ENCODE peak calls at places on chromosomes 16 and 17, in ten cellular contexts. One of them, this sample, is unnamed.

GRCh38 chr17:69501591-69502468 is 87.3 kb downstream of the MAP2K6 start:
- DNase-seq in tibial nerve: peak
- DNase-seq in colonic mucosa: peak
- DNase-seq in foreskin fibroblast: peak
- DNase-seq in AG04450: peak
- DNase-seq in PC-9: no peak
- DNase-seq in cardiac fibroblast: peak
- DNase-seq in fibroblast of lung: peak
- DNase-seq in stomach: peak
- DNase-seq in GM10248: peak
- DNase-seq in this sample: no peak

GRCh38 chr17:75087558-75088453 is at the start of gene SLC16A5:
- DNase-seq in tibial nerve: peak
- DNase-seq in colonic mucosa: peak
- DNase-seq in foreskin fibroblast: peak
- DNase-seq in AG04450: no peak
- DNase-seq in PC-9: peak
- DNase-seq in cardiac fibroblast: peak
- DNase-seq in fibroblast of lung: peak
- DNase-seq in stomach: peak
- DNase-seq in GM10248: peak
- DNase-seq in this sample: peak

GRCh38 chr16:30980434-30980833 is 4.6 kb upstream of the HSD3B7 start:
- DNase-seq in tibial nerve: no peak
- DNase-seq in colonic mucosa: no peak
- DNase-seq in foreskin fibroblast: no peak
- DNase-seq in AG04450: no peak
- DNase-seq in PC-9: no peak
- DNase-seq in cardiac fibroblast: no peak
- DNase-seq in fibroblast of lung: no peak
- DNase-seq in stomach: no peak
- DNase-seq in GM10248: no peak
- DNase-seq in this sample: no peak

GRCh38 chr17:79133986-79134385 is 59.4 kb downstream of the ENGASE start:
- DNase-seq in tibial nerve: no peak
- DNase-seq in colonic mucosa: no peak
- DNase-seq in foreskin fibroblast: no peak
- DNase-seq in AG04450: no peak
- DNase-seq in PC-9: no peak
- DNase-seq in cardiac fibroblast: no peak
- DNase-seq in fibroblast of lung: no peak
- DNase-seq in stomach: no peak
- DNase-seq in GM10248: no peak
- DNase-seq in this sample: no peak

GRCh38 chr17:74916851-74917199 is 6.2 kb downstream of the USH1G start:
- DNase-seq in tibial nerve: no peak
- DNase-seq in colonic mucosa: no peak
- DNase-seq in foreskin fibroblast: no peak
- DNase-seq in AG04450: no peak
- DNase-seq in PC-9: no peak
- DNase-seq in cardiac fibroblast: no peak
- DNase-seq in fibroblast of lung: no peak
- DNase-seq in stomach: no peak
- DNase-seq in GM10248: no peak
- DNase-seq in this sample: no peak

GRCh38 chr16:74635303-74635702 is 28.4 kb upstream of the GLG1 start:
- DNase-seq in tibial nerve: no peak
- DNase-seq in colonic mucosa: no peak
- DNase-seq in foreskin fibroblast: no peak
- DNase-seq in AG04450: no peak
- DNase-seq in PC-9: no peak
- DNase-seq in cardiac fibroblast: no peak
- DNase-seq in fibroblast of lung: no peak
- DNase-seq in stomach: peak
- DNase-seq in GM10248: no peak
- DNase-seq in this sample: no peak

GRCh38 chr17:43338886-43339516 is 59.8 kb upstream of the ARL4D start:
- DNase-seq in tibial nerve: peak
- DNase-seq in colonic mucosa: peak
- DNase-seq in foreskin fibroblast: peak
- DNase-seq in AG04450: no peak
- DNase-seq in PC-9: peak
- DNase-seq in cardiac fibroblast: peak
- DNase-seq in fibroblast of lung: peak
- DNase-seq in stomach: peak
- DNase-seq in GM10248: no peak
- DNase-seq in this sample: peak

GRCh38 chr17:47850692-47851573 is at the start of gene SP6:
- DNase-seq in tibial nerve: no peak
- DNase-seq in colonic mucosa: peak
- DNase-seq in foreskin fibroblast: peak
- DNase-seq in AG04450: no peak
- DNase-seq in PC-9: peak
- DNase-seq in cardiac fibroblast: peak
- DNase-seq in fibroblast of lung: peak
- DNase-seq in stomach: peak
- DNase-seq in GM10248: peak
- DNase-seq in this sample: peak

GRCh38 chr17:57609878-57610270 is 135.2 kb downstream of the CCDC182 start:
- DNase-seq in tibial nerve: no peak
- DNase-seq in colonic mucosa: no peak
- DNase-seq in foreskin fibroblast: no peak
- DNase-seq in AG04450: no peak
- DNase-seq in PC-9: no peak
- DNase-seq in cardiac fibroblast: no peak
- DNase-seq in fibroblast of lung: no peak
- DNase-seq in stomach: no peak
- DNase-seq in GM10248: no peak
- DNase-seq in this sample: no peak

GRCh38 chr17:57607553-57608120 is 137.5 kb downstream of the CCDC182 start:
- DNase-seq in tibial nerve: no peak
- DNase-seq in colonic mucosa: no peak
- DNase-seq in foreskin fibroblast: peak
- DNase-seq in AG04450: no peak
- DNase-seq in PC-9: no peak
- DNase-seq in cardiac fibroblast: no peak
- DNase-seq in fibroblast of lung: no peak
- DNase-seq in stomach: no peak
- DNase-seq in GM10248: no peak
- DNase-seq in this sample: no peak

GRCh38 chr17:57606111-57606875 is 138.8 kb downstream of the CCDC182 start:
- DNase-seq in tibial nerve: no peak
- DNase-seq in colonic mucosa: no peak
- DNase-seq in foreskin fibroblast: no peak
- DNase-seq in AG04450: no peak
- DNase-seq in PC-9: no peak
- DNase-seq in cardiac fibroblast: no peak
- DNase-seq in fibroblast of lung: no peak
- DNase-seq in stomach: no peak
- DNase-seq in GM10248: no peak
- DNase-seq in this sample: no peak

GRCh38 chr17:57609125-57609877 is 135.8 kb downstream of the CCDC182 start:
- DNase-seq in tibial nerve: no peak
- DNase-seq in colonic mucosa: no peak
- DNase-seq in foreskin fibroblast: no peak
- DNase-seq in AG04450: no peak
- DNase-seq in PC-9: no peak
- DNase-seq in cardiac fibroblast: no peak
- DNase-seq in fibroblast of lung: no peak
- DNase-seq in stomach: no peak
- DNase-seq in GM10248: no peak
- DNase-seq in this sample: no peak

GRCh38 chr17:57608369-57609124 is 136.6 kb downstream of the CCDC182 start:
- DNase-seq in tibial nerve: no peak
- DNase-seq in colonic mucosa: no peak
- DNase-seq in foreskin fibroblast: no peak
- DNase-seq in AG04450: no peak
- DNase-seq in PC-9: no peak
- DNase-seq in cardiac fibroblast: no peak
- DNase-seq in fibroblast of lung: no peak
- DNase-seq in stomach: no peak
- DNase-seq in GM10248: no peak
- DNase-seq in this sample: no peak
- TF ChIP-seq CTCF in tibial nerve: no peak
- TF ChIP-seq CTCF in colonic mucosa: no peak
- TF ChIP-seq CTCF in foreskin fibroblast: no peak
- TF ChIP-seq CTCF in AG04450: no peak
- TF ChIP-seq CTCF in PC-9: no peak
- TF ChIP-seq CTCF in cardiac fibroblast: no peak
- TF ChIP-seq CTCF in fibroblast of lung: no peak
- TF ChIP-seq CTCF in stomach: no peak
- TF ChIP-seq CTCF in GM10248: no peak
- TF ChIP-seq CTCF in this sample: no peak

GRCh38 chr16:11875721-11876120 is 24.4 kb upstream of the RSL1D1 start:
- DNase-seq in tibial nerve: no peak
- DNase-seq in colonic mucosa: no peak
- DNase-seq in foreskin fibroblast: no peak
- DNase-seq in AG04450: no peak
- DNase-seq in PC-9: no peak
- DNase-seq in cardiac fibroblast: no peak
- DNase-seq in fibroblast of lung: no peak
- DNase-seq in stomach: no peak
- DNase-seq in GM10248: no peak
- DNase-seq in this sample: no peak

GRCh38 chr16:11869657-11870228 is 18.4 kb upstream of the RSL1D1 start:
- DNase-seq in tibial nerve: no peak
- DNase-seq in colonic mucosa: no peak
- DNase-seq in foreskin fibroblast: no peak
- DNase-seq in AG04450: no peak
- DNase-seq in PC-9: no peak
- DNase-seq in cardiac fibroblast: no peak
- DNase-seq in fibroblast of lung: no peak
- DNase-seq in stomach: no peak
- DNase-seq in GM10248: no peak
- DNase-seq in this sample: no peak

GRCh38 chr16:11868412-11868980 is 17.2 kb upstream of the RSL1D1 start:
- DNase-seq in tibial nerve: no peak
- DNase-seq in colonic mucosa: no peak
- DNase-seq in foreskin fibroblast: no peak
- DNase-seq in AG04450: no peak
- DNase-seq in PC-9: no peak
- DNase-seq in cardiac fibroblast: no peak
- DNase-seq in fibroblast of lung: no peak
- DNase-seq in stomach: no peak
- DNase-seq in GM10248: no peak
- DNase-seq in this sample: no peak

GRCh38 chr16:11876306-11876705 is 25.0 kb upstream of the RSL1D1 start:
- DNase-seq in tibial nerve: no peak
- DNase-seq in colonic mucosa: no peak
- DNase-seq in foreskin fibroblast: no peak
- DNase-seq in AG04450: no peak
- DNase-seq in PC-9: no peak
- DNase-seq in cardiac fibroblast: no peak
- DNase-seq in fibroblast of lung: no peak
- DNase-seq in stomach: no peak
- DNase-seq in GM10248: no peak
- DNase-seq in this sample: no peak

GRCh38 chr16:11871193-11871592 is 19.9 kb upstream of the RSL1D1 start:
- DNase-seq in tibial nerve: peak
- DNase-seq in colonic mucosa: no peak
- DNase-seq in foreskin fibroblast: peak
- DNase-seq in AG04450: no peak
- DNase-seq in PC-9: no peak
- DNase-seq in cardiac fibroblast: peak
- DNase-seq in fibroblast of lung: peak
- DNase-seq in stomach: no peak
- DNase-seq in GM10248: no peak
- DNase-seq in this sample: no peak
- TF ChIP-seq CTCF in tibial nerve: no peak
- TF ChIP-seq CTCF in colonic mucosa: no peak
- TF ChIP-seq CTCF in foreskin fibroblast: peak
- TF ChIP-seq CTCF in AG04450: peak
- TF ChIP-seq CTCF in PC-9: no peak
- TF ChIP-seq CTCF in cardiac fibroblast: peak
- TF ChIP-seq CTCF in fibroblast of lung: no peak
- TF ChIP-seq CTCF in stomach: no peak
- TF ChIP-seq CTCF in GM10248: peak
- TF ChIP-seq CTCF in this sample: no peak

GRCh38 chr16:70703041-70703834 is 17.4 kb upstream of the MTSS2 start:
- DNase-seq in tibial nerve: no peak
- DNase-seq in colonic mucosa: no peak
- DNase-seq in foreskin fibroblast: peak
- DNase-seq in AG04450: peak
- DNase-seq in PC-9: no peak
- DNase-seq in cardiac fibroblast: peak
- DNase-seq in fibroblast of lung: peak
- DNase-seq in stomach: no peak
- DNase-seq in GM10248: no peak
- DNase-seq in this sample: peak
- TF ChIP-seq CTCF in tibial nerve: peak
- TF ChIP-seq CTCF in colonic mucosa: no peak
- TF ChIP-seq CTCF in foreskin fibroblast: peak
- TF ChIP-seq CTCF in AG04450: peak
- TF ChIP-seq CTCF in PC-9: no peak
- TF ChIP-seq CTCF in cardiac fibroblast: peak
- TF ChIP-seq CTCF in fibroblast of lung: peak
- TF ChIP-seq CTCF in stomach: no peak
- TF ChIP-seq CTCF in GM10248: no peak
- TF ChIP-seq CTCF in this sample: peak

GRCh38 chr16:67015317-67015731 is 13.6 kb upstream of the CBFB start:
- DNase-seq in tibial nerve: no peak
- DNase-seq in colonic mucosa: no peak
- DNase-seq in foreskin fibroblast: no peak
- DNase-seq in AG04450: no peak
- DNase-seq in PC-9: peak
- DNase-seq in cardiac fibroblast: no peak
- DNase-seq in fibroblast of lung: no peak
- DNase-seq in stomach: no peak
- DNase-seq in GM10248: no peak
- DNase-seq in this sample: no peak

GRCh38 chr16:67014641-67015315 is 14.2 kb upstream of the CBFB start:
- DNase-seq in tibial nerve: no peak
- DNase-seq in colonic mucosa: no peak
- DNase-seq in foreskin fibroblast: no peak
- DNase-seq in AG04450: no peak
- DNase-seq in PC-9: no peak
- DNase-seq in cardiac fibroblast: no peak
- DNase-seq in fibroblast of lung: no peak
- DNase-seq in stomach: no peak
- DNase-seq in GM10248: no peak
- DNase-seq in this sample: no peak

GRCh38 chr16:67013238-67013822 is 15.6 kb upstream of the CBFB start:
- DNase-seq in tibial nerve: no peak
- DNase-seq in colonic mucosa: no peak
- DNase-seq in foreskin fibroblast: no peak
- DNase-seq in AG04450: no peak
- DNase-seq in PC-9: no peak
- DNase-seq in cardiac fibroblast: no peak
- DNase-seq in fibroblast of lung: no peak
- DNase-seq in stomach: no peak
- DNase-seq in GM10248: no peak
- DNase-seq in this sample: no peak

GRCh38 chr16:67016143-67016542 is 12.8 kb upstream of the CBFB start:
- DNase-seq in tibial nerve: no peak
- DNase-seq in colonic mucosa: no peak
- DNase-seq in foreskin fibroblast: no peak
- DNase-seq in AG04450: no peak
- DNase-seq in PC-9: no peak
- DNase-seq in cardiac fibroblast: no peak
- DNase-seq in fibroblast of lung: no peak
- DNase-seq in stomach: no peak
- DNase-seq in GM10248: no peak
- DNase-seq in this sample: no peak

DNA sequence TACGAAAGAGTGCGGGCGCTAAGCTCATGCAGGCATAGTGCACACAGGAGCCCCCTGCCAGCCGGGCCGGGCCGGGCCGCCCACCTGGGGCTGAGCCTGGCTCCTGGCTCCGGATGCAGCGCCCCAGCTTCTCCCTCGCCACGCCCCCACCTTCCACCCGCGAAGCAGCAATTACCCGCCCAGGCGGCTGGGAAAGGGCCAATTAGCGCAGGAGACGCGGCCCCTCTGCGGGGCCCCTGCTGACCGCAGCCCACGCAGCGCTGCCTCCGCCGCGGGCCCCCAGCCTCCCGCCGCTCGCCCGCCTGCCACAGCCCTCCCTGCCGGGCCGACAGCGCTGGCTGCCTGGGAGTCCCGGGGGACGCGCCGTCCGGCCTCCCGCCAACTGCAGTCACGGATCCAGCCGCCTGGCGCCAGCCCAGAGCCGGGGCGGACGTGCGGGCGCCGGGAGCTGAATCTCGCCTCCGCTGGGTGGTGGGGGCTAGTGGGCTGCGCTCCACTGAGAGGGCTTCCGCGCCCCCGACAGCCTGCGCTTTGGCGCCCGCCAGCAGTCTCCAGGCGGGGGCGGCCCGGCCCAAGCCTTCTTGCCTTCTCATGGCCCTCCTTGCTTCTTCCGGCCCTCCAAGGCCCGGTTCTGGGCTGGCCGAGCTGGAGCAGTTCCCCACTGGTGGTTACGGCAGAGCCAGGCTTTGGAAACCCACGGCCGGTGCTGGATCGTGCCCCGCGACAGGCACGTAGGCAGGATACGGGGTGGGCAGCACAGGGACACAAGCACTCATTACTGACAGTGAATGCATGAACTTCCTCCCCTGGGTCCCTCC is 14.9 kb upstream of the CBFB start:
- DNase-seq in tibial nerve: peak
- DNase-seq in colonic mucosa: peak
- DNase-seq in foreskin fibroblast: peak
- DNase-seq in AG04450: no peak
- DNase-seq in PC-9: peak
- DNase-seq in cardiac fibroblast: peak
- DNase-seq in fibroblast of lung: peak
- DNase-seq in stomach: peak
- DNase-seq in GM10248: peak
- DNase-seq in this sample: peak
- TF ChIP-seq CTCF in tibial nerve: peak
- TF ChIP-seq CTCF in colonic mucosa: no peak
- TF ChIP-seq CTCF in foreskin fibroblast: peak
- TF ChIP-seq CTCF in AG04450: peak
- TF ChIP-seq CTCF in PC-9: no peak
- TF ChIP-seq CTCF in cardiac fibroblast: no peak
- TF ChIP-seq CTCF in fibroblast of lung: no peak
- TF ChIP-seq CTCF in stomach: no peak
- TF ChIP-seq CTCF in GM10248: no peak
- TF ChIP-seq CTCF in this sample: peak